ENCODE peak calls at places on chromosomes 5 and 9, in four cellular contexts. I, K, L and X are unnamed samples.

GRCh38 chr5:123438902-123439301 is 15.7 kb upstream of the CEP120 start:
- DNase-seq in L (no peak), K (no peak), I (peak), X (no peak)

GRCh38 chr5:35851282-35851681 is 5.4 kb upstream of the IL7R start:
- DNase-seq in L (no peak), I (no peak), K (no peak), X (no peak)

GRCh38 chr5:78546597-78546996 is 102.0 kb downstream of the LHFPL2 start:
- DNase-seq in L (no peak), I (no peak), K (no peak), X (no peak)

GRCh38 chr5:37926732-37927131 is 86.9 kb upstream of the GDNF start:
- DNase-seq in I (no peak), K (peak), L (no peak), X (no peak)

GRCh38 chr9:137373611-137373980 is 49.4 kb downstream of the EXD3 start:
- DNase-seq in I (no peak), K (peak), L (no peak), X (no peak)

GRCh38 chr9:95188459-95188858 is 129.1 kb downstream of the FANCC start:
- DNase-seq in I (no peak), K (no peak), L (no peak), X (no peak)

GRCh38 chr9:116891438-116891837 is 204.3 kb downstream of the TRIM32 start:
- DNase-seq in I (no peak), K (no peak), L (no peak), X (no peak)

GRCh38 chr5:13278148-13278547 is 666.3 kb downstream of the DNAH5 start:
- DNase-seq in I (peak), K (peak), L (no peak), X (no peak)

GRCh38 chr5:82494942-82495341 is 216.8 kb upstream of the RPS23 start:
- DNase-seq in K (no peak), I (no peak), L (no peak), X (no peak)

GRCh38 chr5:9624196-9624947 is 5.8 kb downstream of the TAS2R1 start:
- DNase-seq in L (no peak), I (no peak), K (no peak), X (no peak)

GRCh38 chr5:105230516-105230915 is 1667.9 kb upstream of the NUDT12 start:
- DNase-seq in L (no peak), I (no peak), K (no peak), X (no peak)

GRCh38 chr9:18718393-18718792 is 244.4 kb downstream of the ADAMTSL1 start:
- DNase-seq in K (no peak), L (no peak), I (no peak), X (no peak)

GRCh38 chr5:74738406-74738805 is 28.5 kb downstream of the GFM2 start:
- DNase-seq in L (no peak), K (no peak), I (no peak), X (no peak)

GRCh38 chr5:38845555-38846378 is at the start of gene OSMR:
- DNase-seq in L (peak), I (peak), K (peak), X (peak)

GRCh38 chr9:112970939-112971338 is 41.1 kb downstream of the ZNF883 start:
- DNase-seq in K (peak), L (no peak), I (no peak), X (no peak)

DNA sequence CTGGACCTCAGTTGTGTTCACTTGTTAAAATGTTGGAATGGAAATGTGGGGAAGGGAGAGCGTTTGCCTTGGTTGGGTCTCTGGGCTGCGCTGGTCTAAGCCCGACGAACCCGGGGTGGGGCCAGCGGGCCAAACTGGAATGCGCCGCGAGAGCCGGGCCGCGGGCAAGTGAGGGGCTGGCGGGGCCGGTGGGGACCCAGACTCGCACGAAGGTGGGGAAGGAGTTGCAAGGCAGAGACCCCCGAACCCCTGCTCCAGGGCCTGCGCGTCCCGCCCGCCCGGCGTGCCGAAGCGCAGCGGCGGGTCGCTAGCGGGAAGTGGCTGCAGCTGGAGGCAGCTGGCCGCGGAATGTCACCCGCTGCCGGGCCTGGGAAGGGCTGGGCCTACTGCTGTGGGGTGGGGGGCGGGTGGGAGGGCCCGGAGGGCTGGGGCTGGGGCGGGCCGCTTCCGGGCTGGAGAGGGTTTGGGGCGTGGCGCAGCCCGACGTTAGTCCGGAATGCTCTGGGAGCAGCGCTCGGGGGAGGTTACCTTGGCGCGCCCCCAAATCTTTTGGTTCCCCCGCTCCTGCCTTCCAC is 84.8 kb downstream of the DAB2IP start:
- DNase-seq in I (peak), L (peak), K (peak), X (no peak)
- H3K27ac ChIP-seq in I (peak), L (peak), K (no peak), X (peak)

GRCh38 chr9:129595323-129595741 is 25.6 kb downstream of the C9orf50 start:
- DNase-seq in L (no peak), I (no peak), K (peak), X (no peak)

GRCh38 chr9:129597355-129598088 is 23.4 kb downstream of the C9orf50 start:
- DNase-seq in L (no peak), K (peak), I (peak), X (no peak)

GRCh38 chr9:129595903-129596540 is 24.9 kb downstream of the C9orf50 start:
- DNase-seq in K (no peak), I (no peak), L (no peak), X (no peak)

GRCh38 chr9:129598089-129598596 is 22.8 kb downstream of the C9orf50 start:
- DNase-seq in I (no peak), K (no peak), L (no peak), X (no peak)

DNA sequence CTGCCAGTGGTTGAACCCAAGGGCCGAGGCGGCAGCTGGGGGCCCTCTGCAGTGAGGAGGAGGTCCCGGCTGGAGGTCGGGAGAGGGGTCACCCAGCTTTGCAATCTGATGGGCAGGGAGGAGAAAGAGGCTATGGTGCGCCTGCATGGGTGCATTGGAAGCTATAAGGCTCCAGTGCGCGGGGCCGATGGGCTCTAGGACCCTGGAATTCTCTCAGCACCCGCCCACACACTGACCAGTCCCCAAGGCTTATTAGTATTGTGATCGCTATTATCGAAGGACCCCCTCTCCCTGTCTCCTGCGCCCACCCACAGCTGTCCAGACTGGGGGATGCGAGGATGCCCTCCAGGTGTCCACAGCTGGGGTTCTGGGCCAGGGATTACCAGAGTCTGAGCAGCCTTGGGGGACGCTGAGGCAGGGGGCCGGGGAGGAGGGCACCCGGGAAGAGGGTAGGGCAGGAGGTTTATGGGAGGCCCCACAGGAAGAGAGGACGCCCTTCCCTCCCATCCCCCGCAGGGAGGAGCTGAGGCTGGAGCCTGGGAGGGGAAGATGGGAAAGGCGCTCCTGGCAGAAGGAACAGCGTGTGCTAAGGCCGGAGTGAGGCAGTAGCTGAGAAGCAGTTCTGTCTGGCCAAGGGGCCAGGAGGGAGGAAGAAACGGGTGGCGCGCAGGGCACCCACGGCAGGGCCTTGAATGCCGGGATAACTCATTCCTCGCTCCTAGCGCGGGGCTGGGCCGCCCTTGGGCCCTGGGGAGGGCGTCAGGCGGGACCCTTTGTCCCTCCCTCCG is 24.2 kb downstream of the C9orf50 start:
- DNase-seq in L (no peak), K (peak), I (peak), X (no peak)
- H3K27ac ChIP-seq in L (peak), K (peak), I (peak), X (peak)

GRCh38 chr5:140270008-140270407 is 32.9 kb downstream of the PFDN1 start:
- DNase-seq in I (no peak), L (no peak), K (no peak), X (no peak)

GRCh38 chr5:140265845-140266244 is 37.1 kb downstream of the PFDN1 start:
- DNase-seq in L (no peak), I (no peak), K (no peak), X (no peak)

GRCh38 chr5:140266471-140267200 is 36.3 kb downstream of the PFDN1 start:
- DNase-seq in K (no peak), I (no peak), L (no peak), X (no peak)

GRCh38 chr5:140267559-140268018 is 35.3 kb downstream of the PFDN1 start:
- DNase-seq in I (no peak), K (no peak), L (no peak), X (no peak)

DNA sequence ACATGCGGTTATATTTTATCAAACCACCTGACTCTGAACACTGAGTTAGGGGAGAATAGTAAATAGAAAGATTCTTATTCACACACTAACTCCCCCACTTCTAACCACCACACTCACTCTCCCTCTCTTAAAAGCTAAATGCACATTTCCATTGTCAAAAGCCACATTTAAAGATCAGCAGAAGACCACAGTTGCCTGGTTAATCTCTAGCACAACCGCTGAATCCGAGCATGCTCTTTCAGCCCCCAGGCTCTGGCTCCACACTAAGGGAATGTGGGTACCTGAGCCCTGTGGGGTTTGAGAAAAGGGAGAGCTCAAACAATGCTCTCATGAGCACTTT is 35.7 kb downstream of the PFDN1 start:
- DNase-seq in L (no peak), K (no peak), I (no peak), X (no peak)
- H3K27ac ChIP-seq in L (no peak), K (no peak), I (no peak), X (no peak)

DNA sequence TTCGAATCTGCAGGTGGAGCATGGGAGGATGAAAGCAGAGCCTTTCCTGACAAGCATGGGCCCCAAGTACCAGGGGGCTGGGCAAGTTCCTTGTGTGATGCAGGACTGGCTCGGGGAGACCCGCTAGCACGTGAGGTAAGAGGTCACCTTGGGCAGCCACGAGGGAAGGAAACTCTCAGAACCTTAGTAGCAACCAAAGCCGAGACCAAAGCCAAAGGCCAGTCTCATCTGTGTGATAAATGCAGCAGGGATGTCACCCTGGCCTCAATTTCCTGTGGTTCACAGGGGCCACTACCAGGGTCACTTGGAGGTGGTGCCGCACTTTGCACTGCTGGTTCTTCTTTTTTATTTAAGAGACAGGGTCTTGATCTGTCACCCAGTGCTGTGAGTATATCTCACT is 39.5 kb downstream of the PRRT1B start:
- DNase-seq in I (no peak), K (no peak), L (no peak), X (no peak)
- H3K27ac ChIP-seq in I (no peak), K (no peak), L (no peak), X (no peak)

GRCh38 chr9:83956288-83957028 is 23.6 kb downstream of the HNRNPK start:
- DNase-seq in L (peak), K (peak), I (peak), X (peak)

GRCh38 chr9:83960991-83961390 is 19.0 kb downstream of the HNRNPK start:
- DNase-seq in L (no peak), K (no peak), I (no peak), X (no peak)

GRCh38 chr9:83955985-83956287 is 24.1 kb downstream of the HNRNPK start:
- DNase-seq in I (peak), L (no peak), K (peak), X (no peak)

GRCh38 chr9:83959061-83959460 is 21.0 kb downstream of the HNRNPK start:
- DNase-seq in L (no peak), K (peak), I (peak), X (no peak)

DNA sequence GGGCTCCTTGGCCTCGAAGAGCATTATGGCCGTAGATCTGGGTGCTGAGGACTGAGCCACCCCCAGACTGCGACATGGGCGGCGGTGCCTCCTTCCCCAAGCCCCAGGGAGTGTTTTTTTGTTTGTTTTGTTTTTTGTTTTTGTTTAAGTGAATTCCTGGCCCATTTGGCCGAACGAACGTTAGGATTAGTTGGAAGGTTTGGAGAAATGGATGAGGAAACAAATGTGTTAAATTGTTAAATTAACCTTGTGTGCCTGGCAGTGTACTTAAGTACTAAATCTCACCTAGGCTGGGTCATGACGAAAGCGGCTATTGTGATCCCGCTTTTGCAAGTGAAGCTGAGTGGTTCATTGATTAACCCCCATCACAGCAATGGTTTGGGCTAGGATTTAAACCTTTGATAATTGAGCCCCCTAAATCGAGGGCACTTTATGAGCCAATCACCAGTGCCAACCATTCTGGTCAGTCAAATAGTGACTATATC is 22.9 kb downstream of the HNRNPK start:
- DNase-seq in L (no peak), I (no peak), K (no peak), X (no peak)
- H3K27ac ChIP-seq in L (peak), I (peak), K (peak), X (peak)

DNA sequence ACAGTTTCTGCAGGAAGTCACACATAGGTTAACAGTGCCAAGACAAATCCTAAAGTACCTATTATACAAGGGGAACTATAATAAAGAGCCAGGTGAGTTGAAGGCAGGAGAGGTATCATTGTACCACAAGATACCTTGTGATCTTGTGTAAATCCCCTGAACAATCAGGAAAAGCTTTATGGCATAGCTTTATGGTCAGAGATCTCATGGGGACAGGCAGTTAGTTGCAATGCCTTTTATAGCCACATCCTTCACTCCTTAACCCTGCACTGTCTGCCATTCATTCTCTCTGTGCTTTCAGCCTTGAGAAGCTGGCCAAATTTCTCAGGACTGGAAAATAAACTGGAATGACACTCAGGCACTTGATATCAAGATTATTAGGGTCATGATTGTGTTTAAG is 97.0 kb downstream of the GHR start:
- DNase-seq in L (no peak), K (peak), I (no peak), X (no peak)
- H3K27ac ChIP-seq in L (no peak), K (no peak), I (no peak), X (no peak)

GRCh38 chr5:53063791-53064190 is 45.8 kb downstream of the MOCS2 start:
- DNase-seq in L (no peak), K (no peak), I (no peak), X (no peak)
- H3K27ac ChIP-seq in L (no peak), K (no peak), I (no peak), X (no peak)